ENCODE peak calls at places on chromosomes 11 and 22, in ten cellular contexts. One of them, this sample, is unnamed.

GRCh38 chr11:85889676-85890579 is 34.7 kb downstream of the CCDC83 start:
- DNase-seq in transverse colon: no peak
- DNase-seq in endothelial cell of umbilical vein: no peak
- DNase-seq in heart left ventricle: no peak
- DNase-seq in Peyer's patch: no peak
- DNase-seq in IMR-90: peak; percentile 79
- DNase-seq in ovary: no peak
- DNase-seq in sigmoid colon: no peak
- DNase-seq in HCT116: peak; percentile 72
- DNase-seq in testis: no peak
- DNase-seq in this sample: no peak

GRCh38 chr11:63866211-63866610 is 27.3 kb downstream of the MARK2 start:
- DNase-seq in transverse colon: peak; percentile 85
- DNase-seq in endothelial cell of umbilical vein: no peak
- DNase-seq in heart left ventricle: peak; percentile 48
- DNase-seq in Peyer's patch: peak; percentile 88
- DNase-seq in IMR-90: peak; percentile 61
- DNase-seq in ovary: peak; percentile 58
- DNase-seq in sigmoid colon: peak; percentile 71
- DNase-seq in HCT116: no peak
- DNase-seq in testis: peak; percentile 50
- DNase-seq in this sample: no peak

GRCh38 chr22:35705141-35705540 is 12.5 kb upstream of the APOL5 start:
- DNase-seq in transverse colon: no peak
- DNase-seq in endothelial cell of umbilical vein: peak; percentile 69
- DNase-seq in heart left ventricle: no peak
- DNase-seq in Peyer's patch: no peak
- DNase-seq in IMR-90: peak; percentile 95
- DNase-seq in ovary: no peak
- DNase-seq in sigmoid colon: no peak
- DNase-seq in HCT116: no peak
- DNase-seq in testis: no peak
- DNase-seq in this sample: no peak

GRCh38 chr22:44357296-44357961 is 44.7 kb upstream of the SHISAL1 start:
- DNase-seq in transverse colon: no peak
- DNase-seq in endothelial cell of umbilical vein: no peak
- DNase-seq in heart left ventricle: no peak
- DNase-seq in Peyer's patch: no peak
- DNase-seq in IMR-90: no peak
- DNase-seq in ovary: no peak
- DNase-seq in sigmoid colon: no peak
- DNase-seq in HCT116: no peak
- DNase-seq in testis: no peak
- DNase-seq in this sample: no peak

GRCh38 chr11:38169286-38169685 is 1571.2 kb upstream of the RAG2 start:
- DNase-seq in transverse colon: no peak
- DNase-seq in endothelial cell of umbilical vein: peak; percentile 44
- DNase-seq in heart left ventricle: no peak
- DNase-seq in Peyer's patch: no peak
- DNase-seq in IMR-90: peak; percentile 2
- DNase-seq in ovary: no peak
- DNase-seq in sigmoid colon: no peak
- DNase-seq in HCT116: no peak
- DNase-seq in testis: no peak
- DNase-seq in this sample: no peak

GRCh38 chr11:30585892-30586250 is 282 bp downstream of the MPPED2 start:
- DNase-seq in transverse colon: peak; percentile 9
- DNase-seq in endothelial cell of umbilical vein: no peak
- DNase-seq in heart left ventricle: peak; percentile 62
- DNase-seq in Peyer's patch: no peak
- DNase-seq in IMR-90: no peak
- DNase-seq in ovary: peak; percentile 14
- DNase-seq in sigmoid colon: peak; percentile 68
- DNase-seq in HCT116: no peak
- DNase-seq in testis: peak; percentile 35
- DNase-seq in this sample: no peak

GRCh38 chr11:8097062-8097814 is 16.2 kb downstream of the TUB start:
- DNase-seq in transverse colon: no peak
- DNase-seq in endothelial cell of umbilical vein: no peak
- DNase-seq in heart left ventricle: no peak
- DNase-seq in Peyer's patch: no peak
- DNase-seq in IMR-90: no peak
- DNase-seq in ovary: no peak
- DNase-seq in sigmoid colon: peak; percentile 39
- DNase-seq in HCT116: no peak
- DNase-seq in testis: peak; percentile 13
- DNase-seq in this sample: no peak

GRCh38 chr11:115084191-115084590 is 405.9 kb downstream of the NXPE2 start:
- DNase-seq in transverse colon: no peak
- DNase-seq in endothelial cell of umbilical vein: no peak
- DNase-seq in heart left ventricle: no peak
- DNase-seq in Peyer's patch: no peak
- DNase-seq in IMR-90: no peak
- DNase-seq in ovary: no peak
- DNase-seq in sigmoid colon: no peak
- DNase-seq in HCT116: no peak
- DNase-seq in testis: no peak
- DNase-seq in this sample: no peak

GRCh38 chr22:36221799-36222751 is 17.3 kb downstream of the APOL2 start:
- DNase-seq in transverse colon: peak; percentile 59
- DNase-seq in endothelial cell of umbilical vein: peak; percentile 60
- DNase-seq in heart left ventricle: peak; percentile 58
- DNase-seq in Peyer's patch: peak; percentile 80
- DNase-seq in IMR-90: no peak
- DNase-seq in ovary: peak; percentile 62
- DNase-seq in sigmoid colon: no peak
- DNase-seq in HCT116: peak; percentile 32
- DNase-seq in testis: peak; percentile 70
- DNase-seq in this sample: no peak

GRCh38 chr11:114036156-114036811 is 23.2 kb upstream of the ZBTB16 start:
- DNase-seq in transverse colon: peak; percentile 88
- DNase-seq in endothelial cell of umbilical vein: peak; percentile 73
- DNase-seq in heart left ventricle: peak; percentile 91
- DNase-seq in Peyer's patch: peak; percentile 92
- DNase-seq in IMR-90: peak; percentile 18
- DNase-seq in ovary: peak; percentile 84
- DNase-seq in sigmoid colon: peak; percentile 95
- DNase-seq in HCT116: peak; percentile 41
- DNase-seq in testis: peak; percentile 87
- DNase-seq in this sample: no peak

GRCh38 chr11:95245038-95245437 is 14.0 kb upstream of the SESN3 start:
- DNase-seq in transverse colon: no peak
- DNase-seq in endothelial cell of umbilical vein: no peak
- DNase-seq in heart left ventricle: no peak
- DNase-seq in Peyer's patch: no peak
- DNase-seq in IMR-90: peak; percentile 6
- DNase-seq in ovary: no peak
- DNase-seq in sigmoid colon: no peak
- DNase-seq in HCT116: no peak
- DNase-seq in testis: no peak
- DNase-seq in this sample: no peak

GRCh38 chr11:2775083-2775625 is 75.4 kb upstream of the KCNQ1OT1 start:
- DNase-seq in transverse colon: no peak
- DNase-seq in endothelial cell of umbilical vein: no peak
- DNase-seq in heart left ventricle: no peak
- DNase-seq in Peyer's patch: peak; percentile 40
- DNase-seq in IMR-90: no peak
- DNase-seq in ovary: peak; percentile 16
- DNase-seq in sigmoid colon: peak; percentile 58
- DNase-seq in HCT116: no peak
- DNase-seq in testis: peak; percentile 10
- DNase-seq in this sample: no peak

GRCh38 chr11:2770556-2771301 is 70.9 kb upstream of the KCNQ1OT1 start:
- DNase-seq in transverse colon: no peak
- DNase-seq in endothelial cell of umbilical vein: no peak
- DNase-seq in heart left ventricle: peak; percentile 7
- DNase-seq in Peyer's patch: peak; percentile 30
- DNase-seq in IMR-90: no peak
- DNase-seq in ovary: peak; percentile 17
- DNase-seq in sigmoid colon: peak; percentile 58
- DNase-seq in HCT116: no peak
- DNase-seq in testis: peak; percentile 8
- DNase-seq in this sample: no peak

GRCh38 chr11:2774173-2775082 is 74.6 kb upstream of the KCNQ1OT1 start:
- DNase-seq in transverse colon: no peak
- DNase-seq in endothelial cell of umbilical vein: no peak
- DNase-seq in heart left ventricle: peak; percentile 9
- DNase-seq in Peyer's patch: peak; percentile 24
- DNase-seq in IMR-90: no peak
- DNase-seq in ovary: no peak
- DNase-seq in sigmoid colon: no peak
- DNase-seq in HCT116: no peak
- DNase-seq in testis: peak; percentile 3
- DNase-seq in this sample: no peak

GRCh38 chr11:2771758-2772466 is 72.1 kb upstream of the KCNQ1OT1 start:
- DNase-seq in transverse colon: no peak
- DNase-seq in endothelial cell of umbilical vein: no peak
- DNase-seq in heart left ventricle: peak; percentile 14
- DNase-seq in Peyer's patch: peak; percentile 40
- DNase-seq in IMR-90: no peak
- DNase-seq in ovary: peak; percentile 21
- DNase-seq in sigmoid colon: peak; percentile 60
- DNase-seq in HCT116: no peak
- DNase-seq in testis: peak; percentile 6
- DNase-seq in this sample: no peak

DNA sequence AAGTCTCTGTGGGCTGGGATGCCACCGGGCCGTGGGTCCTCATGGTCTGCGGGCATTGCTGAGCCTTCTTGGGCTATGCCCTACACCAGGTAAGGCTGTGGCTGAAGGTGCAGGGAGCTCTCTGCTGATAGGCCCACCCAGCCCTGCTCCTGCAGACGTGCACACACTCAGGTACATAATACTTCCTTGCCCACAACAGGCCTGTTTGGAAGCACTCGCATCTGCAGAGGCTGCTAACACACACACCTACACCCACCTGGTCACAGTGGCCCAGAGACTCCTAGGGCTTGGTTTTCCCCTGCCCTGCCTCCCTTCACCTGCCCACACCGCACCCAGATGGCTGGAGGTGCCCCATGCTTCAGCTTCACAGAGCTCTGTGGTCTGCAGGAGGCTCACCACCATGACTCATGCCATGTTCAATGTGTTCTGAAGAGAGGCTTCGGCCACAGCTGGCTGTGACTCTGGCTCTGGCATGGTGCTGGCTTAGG is 72.8 kb upstream of the KCNQ1OT1 start:
- DNase-seq in transverse colon: peak; percentile 31
- DNase-seq in endothelial cell of umbilical vein: no peak
- DNase-seq in heart left ventricle: peak; percentile 10
- DNase-seq in Peyer's patch: peak; percentile 44
- DNase-seq in IMR-90: peak; percentile 75
- DNase-seq in ovary: no peak
- DNase-seq in sigmoid colon: no peak
- DNase-seq in HCT116: peak; percentile 31
- DNase-seq in testis: peak; percentile 6
- DNase-seq in this sample: no peak
- H3K27me3 ChIP-seq in transverse colon: no peaks in the 10 kb centered on the region
- H3K27me3 ChIP-seq in endothelial cell of umbilical vein: peaks cover under 1% of the 10 kb centered on the region
- H3K27me3 ChIP-seq in heart left ventricle: no peaks in the 10 kb centered on the region
- H3K27me3 ChIP-seq in Peyer's patch: no peaks in the 10 kb centered on the region
- H3K27me3 ChIP-seq in IMR-90: peaks cover 6% of the 10 kb centered on the region
- H3K27me3 ChIP-seq in ovary: no peaks in the 10 kb centered on the region
- H3K27me3 ChIP-seq in sigmoid colon: no peaks in the 10 kb centered on the region
- H3K27me3 ChIP-seq in HCT116: no peaks in the 10 kb centered on the region
- H3K27me3 ChIP-seq in testis: no peaks in the 10 kb centered on the region
- H3K27me3 ChIP-seq in this sample: no peaks in the 10 kb centered on the region

GRCh38 chr22:24426859-24427499 is 420 bp upstream of the ADORA2A start:
- DNase-seq in transverse colon: no peak
- DNase-seq in endothelial cell of umbilical vein: no peak
- DNase-seq in heart left ventricle: no peak
- DNase-seq in Peyer's patch: no peak
- DNase-seq in IMR-90: no peak
- DNase-seq in ovary: peak; percentile 16
- DNase-seq in sigmoid colon: no peak
- DNase-seq in HCT116: no peak
- DNase-seq in testis: no peak
- DNase-seq in this sample: no peak

GRCh38 chr22:24428751-24429410 is 1.5 kb downstream of the ADORA2A start:
- DNase-seq in transverse colon: no peak
- DNase-seq in endothelial cell of umbilical vein: no peak
- DNase-seq in heart left ventricle: no peak
- DNase-seq in Peyer's patch: no peak
- DNase-seq in IMR-90: no peak
- DNase-seq in ovary: peak; percentile 15
- DNase-seq in sigmoid colon: no peak
- DNase-seq in HCT116: no peak
- DNase-seq in testis: no peak
- DNase-seq in this sample: no peak

GRCh38 chr22:24429411-24430365 is 2.3 kb downstream of the ADORA2A start:
- DNase-seq in transverse colon: no peak
- DNase-seq in endothelial cell of umbilical vein: peak; percentile 24
- DNase-seq in heart left ventricle: peak; percentile 69
- DNase-seq in Peyer's patch: peak; percentile 79
- DNase-seq in IMR-90: peak; percentile 22
- DNase-seq in ovary: no peak
- DNase-seq in sigmoid colon: peak; percentile 86
- DNase-seq in HCT116: no peak
- DNase-seq in testis: no peak
- DNase-seq in this sample: no peak

GRCh38 chr22:24426436-24426835 is 963 bp upstream of the ADORA2A start:
- DNase-seq in transverse colon: no peak
- DNase-seq in endothelial cell of umbilical vein: no peak
- DNase-seq in heart left ventricle: no peak
- DNase-seq in Peyer's patch: no peak
- DNase-seq in IMR-90: no peak
- DNase-seq in ovary: no peak
- DNase-seq in sigmoid colon: no peak
- DNase-seq in HCT116: no peak
- DNase-seq in testis: no peak
- DNase-seq in this sample: no peak

GRCh38 chr22:24427500-24428164 is at the start of gene ADORA2A:
- DNase-seq in transverse colon: peak; percentile 84
- DNase-seq in endothelial cell of umbilical vein: no peak
- DNase-seq in heart left ventricle: no peak
- DNase-seq in Peyer's patch: peak; percentile 96
- DNase-seq in IMR-90: no peak
- DNase-seq in ovary: no peak
- DNase-seq in sigmoid colon: no peak
- DNase-seq in HCT116: no peak
- DNase-seq in testis: no peak
- DNase-seq in this sample: peak; percentile 54
- TF ChIP-seq POLR2A in transverse colon: no peak
- TF ChIP-seq POLR2A in endothelial cell of umbilical vein: no peak
- TF ChIP-seq POLR2A in heart left ventricle: no peak
- TF ChIP-seq POLR2A in Peyer's patch: no peak
- TF ChIP-seq POLR2A in IMR-90: no peak
- TF ChIP-seq POLR2A in ovary: no peak
- TF ChIP-seq POLR2A in sigmoid colon: no peak
- TF ChIP-seq POLR2A in HCT116: no peak
- TF ChIP-seq POLR2A in testis: no peak
- TF ChIP-seq POLR2A in this sample: no peak

GRCh38 chr11:121350314-121351046 is 57.9 kb downstream of the SC5D start:
- DNase-seq in transverse colon: no peak
- DNase-seq in endothelial cell of umbilical vein: no peak
- DNase-seq in heart left ventricle: no peak
- DNase-seq in Peyer's patch: no peak
- DNase-seq in IMR-90: no peak
- DNase-seq in ovary: no peak
- DNase-seq in sigmoid colon: no peak
- DNase-seq in HCT116: no peak
- DNase-seq in testis: no peak
- DNase-seq in this sample: no peak
- H3K27me3 ChIP-seq in transverse colon: no peaks in the 10 kb centered on the region
- H3K27me3 ChIP-seq in endothelial cell of umbilical vein: no peaks in the 10 kb centered on the region
- H3K27me3 ChIP-seq in heart left ventricle: no peaks in the 10 kb centered on the region
- H3K27me3 ChIP-seq in Peyer's patch: no peaks in the 10 kb centered on the region
- H3K27me3 ChIP-seq in IMR-90: peaks cover 31% of the 10 kb centered on the region
- H3K27me3 ChIP-seq in ovary: no peaks in the 10 kb centered on the region
- H3K27me3 ChIP-seq in sigmoid colon: no peaks in the 10 kb centered on the region
- H3K27me3 ChIP-seq in HCT116: peaks cover 20% of the 10 kb centered on the region
- H3K27me3 ChIP-seq in testis: no peaks in the 10 kb centered on the region
- H3K27me3 ChIP-seq in this sample: no peaks in the 10 kb centered on the region

GRCh38 chr11:65563606-65564005 is 5.4 kb upstream of the LTBP3 start:
- DNase-seq in transverse colon: no peak
- DNase-seq in endothelial cell of umbilical vein: no peak
- DNase-seq in heart left ventricle: no peak
- DNase-seq in Peyer's patch: no peak
- DNase-seq in IMR-90: peak; percentile 35
- DNase-seq in ovary: no peak
- DNase-seq in sigmoid colon: no peak
- DNase-seq in HCT116: no peak
- DNase-seq in testis: no peak
- DNase-seq in this sample: no peak
- TF ChIP-seq POLR2A in transverse colon: no peak
- TF ChIP-seq POLR2A in endothelial cell of umbilical vein: no peak
- TF ChIP-seq POLR2A in heart left ventricle: no peak
- TF ChIP-seq POLR2A in Peyer's patch: no peak
- TF ChIP-seq POLR2A in IMR-90: no peak
- TF ChIP-seq POLR2A in ovary: no peak
- TF ChIP-seq POLR2A in sigmoid colon: no peak
- TF ChIP-seq POLR2A in HCT116: no peak
- TF ChIP-seq POLR2A in testis: no peak
- TF ChIP-seq POLR2A in this sample: no peak

This sample was measured in esophagus squamous epithelium.